ENCODE peak calls at places on chromosomes 12 and 14, in seven cellular contexts. C is HFFc6, O is nephron progenitor cell, E is AG09309, T is fibroblast of pulmonary artery, Z is WERI-Rb-1, V is choroid plexus epithelial cell. I is an unnamed sample.

GRCh38 chr14:99773496-99774203 is 19.6 kb upstream of the EML1 start:
- DNase-seq in Z (no peak), O (no peak), T (no peak), C (no peak), E (no peak), V (no peak), I (no peak)

GRCh38 chr12:97109441-97109840 is 202.4 kb downstream of the NEDD1 start:
- DNase-seq in E (no peak), Z (no peak), T (no peak), V (no peak), O (no peak), C (no peak), I (peak)

GRCh38 chr14:65846469-65846868 is 433.9 kb downstream of the FUT8 start:
- DNase-seq in T (no peak), Z (no peak), C (no peak), O (no peak), E (no peak), V (no peak), I (peak)

GRCh38 chr14:53902307-53902706 is 54.3 kb downstream of the BMP4 start:
- DNase-seq in C (no peak), E (no peak), O (no peak), T (no peak), Z (no peak), V (no peak), I (no peak)

GRCh38 chr12:91928501-91928900 is 217.1 kb downstream of the BTG1 start:
- DNase-seq in V (no peak), O (no peak), T (no peak), E (no peak), Z (no peak), C (no peak), I (no peak)

GRCh38 chr12:53751336-53752191 is at the start of gene CISTR:
- DNase-seq in V (no peak), T (no peak), C (no peak), O (peak), Z (no peak), E (no peak), I (no peak)

GRCh38 chr14:103125098-103126070 is 2.1 kb downstream of the TNFAIP2 start:
- DNase-seq in O (no peak), E (no peak), T (no peak), Z (no peak), C (no peak), V (no peak), I (no peak)

GRCh38 chr12:56146492-56147460 is 5.6 kb upstream of the MYL6B start:
- DNase-seq in V (no peak), E (no peak), T (no peak), Z (no peak), C (no peak), O (no peak), I (no peak)

GRCh38 chr14:77825895-77826519 is 26.1 kb downstream of the ADCK1 start:
- DNase-seq in C (no peak), E (no peak), Z (no peak), T (no peak), O (no peak), V (no peak), I (no peak)

GRCh38 chr14:45028107-45028626 is 55.7 kb upstream of the PRPF39 start:
- DNase-seq in E (no peak), C (no peak), O (no peak), V (no peak), Z (no peak), T (no peak), I (no peak)

GRCh38 chr12:54207539-54208267 is 18.9 kb upstream of the SMUG1 start:
- DNase-seq in C (peak), T (peak), O (peak), V (peak), E (no peak), Z (peak), I (peak)

GRCh38 chr12:96215933-96216273 is 21.7 kb downstream of the ELK3 start:
- DNase-seq in T (no peak), O (no peak), Z (no peak), V (no peak), C (no peak), E (no peak), I (no peak)

GRCh38 chr14:87233266-87233665 is 759.7 kb downstream of the GALC start:
- DNase-seq in O (no peak), Z (no peak), T (no peak), V (no peak), E (no peak), C (no peak), I (peak)

GRCh38 chr12:69225251-69225910 is 14.0 kb upstream of the CPSF6 start:
- DNase-seq in T (peak), C (no peak), Z (no peak), O (no peak), V (no peak), E (no peak), I (no peak)
- TF ChIP-seq CTCF in T (no peak), C (no peak), Z (no peak), O (no peak), V (no peak), E (no peak), I (no peak)

GRCh38 chr12:33609910-33610309 is 170.3 kb upstream of the SYT10 start:
- DNase-seq in C (no peak), E (no peak), V (no peak), T (no peak), O (no peak), Z (no peak), I (no peak)

GRCh38 chr12:33605776-33606175 is 166.2 kb upstream of the SYT10 start:
- DNase-seq in E (no peak), Z (no peak), C (no peak), T (peak), V (peak), O (no peak), I (peak)
- TF ChIP-seq CTCF in E (no peak), Z (no peak), C (no peak), T (peak), V (peak), O (peak), I (peak)

GRCh38 chr12:44542716-44543115 is 333.4 kb downstream of the NELL2 start:
- DNase-seq in T (no peak), E (no peak), Z (no peak), C (no peak), V (no peak), O (no peak), I (no peak)
- TF ChIP-seq CTCF in T (no peak), E (no peak), Z (no peak), C (no peak), V (no peak), O (no peak), I (no peak)

DNA sequence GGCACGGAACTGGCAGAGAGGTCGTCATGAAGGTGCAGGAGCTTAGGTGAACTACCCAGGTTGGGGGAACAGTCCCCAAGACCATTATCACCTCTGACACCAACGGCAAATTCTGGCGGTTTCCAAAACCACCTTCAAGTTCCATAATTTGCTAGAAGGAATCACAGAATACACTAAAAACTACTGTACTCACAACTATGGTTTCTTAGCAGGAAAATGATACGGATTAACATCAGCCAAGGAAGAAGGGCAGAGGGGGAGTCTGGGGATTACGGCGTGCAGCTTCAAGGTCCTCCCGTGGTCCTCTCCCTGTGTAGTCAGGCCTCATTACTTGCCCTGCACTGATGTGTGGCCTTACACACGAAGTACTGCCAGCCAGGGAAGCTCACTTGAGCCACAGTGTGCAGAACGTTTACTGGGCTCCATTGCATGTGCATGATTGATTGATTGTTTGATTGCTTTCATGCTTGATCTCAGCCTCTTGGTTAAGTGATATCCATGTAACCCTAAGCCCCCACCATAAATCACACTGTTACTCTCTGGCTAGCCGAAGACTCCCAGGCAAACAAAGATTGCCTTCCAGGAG is 813 bp upstream of the STX2 start:
- DNase-seq in E (no peak), Z (peak), T (no peak), O (peak), C (no peak), V (no peak), I (no peak)
- TF ChIP-seq CTCF in E (no peak), Z (no peak), T (no peak), O (no peak), C (peak), V (no peak), I (no peak)

GRCh38 chr12:59097876-59098275 is 177.6 kb upstream of the LRIG3 start:
- DNase-seq in O (no peak), Z (no peak), V (no peak), C (no peak), E (no peak), T (no peak), I (peak)
- TF ChIP-seq CTCF in O (no peak), Z (no peak), V (no peak), C (no peak), E (no peak), T (no peak), I (no peak)